ENCODE peak calls at places on chromosome 2, in four cellular contexts. P is GM12865, D is Peyer's patch, R is ascending aorta. K is an unnamed sample.

GRCh38 chr2:2731101-2731850 is 400.2 kb upstream of the MYT1L start:
- DNase-seq in P (no peak), D (no peak), R (no peak), K (no peak)

GRCh38 chr2:43400508-43400907 is 174.1 kb upstream of the ZFP36L2 start:
- DNase-seq in P (no peak), D (no peak), R (no peak), K (no peak)

GRCh38 chr2:43067254-43068052 is 159.0 kb downstream of the ZFP36L2 start:
- DNase-seq in P (no peak), D (no peak), R (peak), K (no peak)

GRCh38 chr2:17878222-17879136 is at the start of gene KCNS3:
- DNase-seq in P (peak), D (peak), R (peak), K (peak)

GRCh38 chr2:172970660-172971059 is 105.0 kb upstream of the MAP3K20 start:
- DNase-seq in P (no peak), D (no peak), R (no peak), K (no peak)

GRCh38 chr2:1653137-1653789 is 91.1 kb downstream of the PXDN start:
- DNase-seq in P (no peak), D (peak), R (peak), K (no peak)

GRCh38 chr2:199914372-199914958 is 3.4 kb downstream of the C2orf69 start:
- DNase-seq in P (no peak), D (no peak), R (no peak), K (no peak)

GRCh38 chr2:11658623-11659475 is 11.1 kb downstream of the NTSR2 start:
- DNase-seq in P (no peak), D (no peak), R (no peak), K (no peak)

GRCh38 chr2:9982248-9982647 is 30.8 kb downstream of the GRHL1 start:
- DNase-seq in P (no peak), D (no peak), R (peak), K (no peak)

GRCh38 chr2:231181848-231182247 is 16.6 kb upstream of the ARMC9 start:
- DNase-seq in P (peak), D (no peak), R (peak), K (peak)

GRCh38 chr2:111664451-111664850 is 219.5 kb downstream of the ANAPC1 start:
- DNase-seq in P (no peak), D (no peak), R (no peak), K (no peak)

GRCh38 chr2:152098033-152098797 is 629 bp downstream of the CACNB4 start:
- DNase-seq in P (peak), D (peak), R (no peak), K (peak)

GRCh38 chr2:3692375-3692774 is 11.0 kb upstream of the DCDC2C start:
- DNase-seq in P (peak), D (no peak), R (no peak), K (no peak)

GRCh38 chr2:158181171-158181570 is 79.5 kb downstream of the UPP2 start:
- DNase-seq in P (no peak), D (no peak), R (no peak), K (no peak)

GRCh38 chr2:20450201-20451108 is 3.6 kb downstream of the RHOB start:
- DNase-seq in P (no peak), D (no peak), R (peak), K (no peak)

GRCh38 chr2:229725716-229726346 is 11.5 kb upstream of the DNER start:
- DNase-seq in P (no peak), D (no peak), R (no peak), K (no peak)

GRCh38 chr2:26914286-26914962 is 56.0 kb upstream of the MAPRE3 start:
- DNase-seq in P (no peak), D (no peak), R (peak), K (no peak)

GRCh38 chr2:120283649-120284048 is 31.0 kb downstream of the RALB start:
- DNase-seq in P (no peak), D (no peak), R (no peak), K (no peak)

GRCh38 chr2:222810044-222810443 is 50.8 kb upstream of the ACSL3 start:
- DNase-seq in P (no peak), D (no peak), R (no peak), K (no peak)

GRCh38 chr2:186879312-186879711 is 30.3 kb upstream of the ZSWIM2 start:
- DNase-seq in P (no peak), D (no peak), R (no peak), K (no peak)

GRCh38 chr2:47269316-47270232 is 114.5 kb upstream of the STPG4 start:
- DNase-seq in P (no peak), D (peak), R (peak), K (no peak)

GRCh38 chr2:68776124-68776523 is 41.5 kb downstream of the ARHGAP25 start:
- DNase-seq in P (peak), D (no peak), R (no peak), K (no peak)

GRCh38 chr2:28329184-28329583 is 63.5 kb upstream of the FOSL2 start:
- DNase-seq in P (no peak), D (no peak), R (no peak), K (no peak)

GRCh38 chr2:208142255-208142924 is 3.6 kb downstream of the CRYGB start:
- DNase-seq in P (no peak), D (no peak), R (no peak), K (no peak)

GRCh38 chr2:206275274-206276160 is 1.1 kb downstream of the ZDBF2 start:
- DNase-seq in P (peak), D (no peak), R (no peak), K (no peak)

GRCh38 chr2:127158614-127159290 is 51.8 kb upstream of the BIN1 start:
- DNase-seq in P (no peak), D (no peak), R (no peak), K (no peak)

GRCh38 chr2:42905341-42906114 is 113.1 kb upstream of the HAAO start:
- DNase-seq in P (no peak), D (no peak), R (peak), K (no peak)

GRCh38 chr2:233079953-233080835 is 20.1 kb downstream of the INPP5D start:
- DNase-seq in P (peak), D (peak), R (peak), K (no peak)

GRCh38 chr2:230244211-230244610 is 18.7 kb downstream of the SP140 start:
- DNase-seq in P (no peak), D (no peak), R (no peak), K (no peak)

GRCh38 chr2:133352719-133353118 is 215.5 kb downstream of the NCKAP5 start:
- DNase-seq in P (no peak), D (no peak), R (no peak), K (no peak)

GRCh38 chr2:106701134-106701994 is 184.6 kb downstream of the ST6GAL2 start:
- DNase-seq in P (no peak), D (no peak), R (no peak), K (no peak)

GRCh38 chr2:109417701-109418335 is 195.9 kb downstream of the SEPTIN10 start:
- DNase-seq in P (no peak), D (no peak), R (no peak), K (no peak)

GRCh38 chr2:241069821-241070281 is 32.2 kb downstream of the MTERF4 start:
- DNase-seq in P (no peak), D (no peak), R (no peak), K (no peak)

GRCh38 chr2:206176886-206177285 is 17.2 kb downstream of the EEF1B2 start:
- DNase-seq in P (no peak), D (no peak), R (no peak), K (no peak)

GRCh38 chr2:233802132-233802815 is 24.1 kb downstream of the MROH2A start:
- DNase-seq in P (no peak), D (peak), R (no peak), K (no peak)

GRCh38 chr2:101963198-101963597 is 28.6 kb upstream of the IL1R2 start:
- DNase-seq in P (no peak), D (no peak), R (peak), K (no peak)

GRCh38 chr2:101960903-101961286 is 30.9 kb upstream of the IL1R2 start:
- DNase-seq in P (no peak), D (no peak), R (no peak), K (no peak)

GRCh38 chr2:101962243-101962809 is 29.4 kb upstream of the IL1R2 start:
- DNase-seq in P (no peak), D (no peak), R (peak), K (no peak)

GRCh38 chr2:101958071-101958470 is 33.7 kb upstream of the IL1R2 start:
- DNase-seq in P (no peak), D (no peak), R (no peak), K (no peak)

GRCh38 chr2:101961287-101962242 is 30.2 kb upstream of the IL1R2 start:
- DNase-seq in P (no peak), D (no peak), R (peak), K (no peak)
- TF ChIP-seq CTCF in P (no peak), D (no peak), R (peak), K (no peak)

GRCh38 chr2:236662231-236663160 is 92.9 kb downstream of the ACKR3 start:
- DNase-seq in P (no peak), D (no peak), R (peak), K (no peak)

GRCh38 chr2:236661762-236662110 is 92.1 kb downstream of the ACKR3 start:
- DNase-seq in P (no peak), D (no peak), R (peak), K (no peak)

GRCh38 chr2:236659758-236660150 is 90.1 kb downstream of the ACKR3 start:
- DNase-seq in P (no peak), D (no peak), R (peak), K (no peak)

GRCh38 chr2:236658974-236659757 is 89.5 kb downstream of the ACKR3 start:
- DNase-seq in P (no peak), D (no peak), R (peak), K (no peak)

GRCh38 chr2:236661064-236661761 is 91.6 kb downstream of the ACKR3 start:
- DNase-seq in P (no peak), D (no peak), R (peak), K (no peak)
- TF ChIP-seq CTCF in P (no peak), D (no peak), R (no peak), K (no peak)

GRCh38 chr2:203909192-203909945 is 27.2 kb upstream of the ICOS start:
- DNase-seq in P (peak), D (no peak), R (no peak), K (no peak)
- TF ChIP-seq CTCF in P (peak), D (peak), R (peak), K (no peak)

GRCh38 chr2:190250421-190250820 is 69.2 kb downstream of the HIBCH start:
- DNase-seq in P (no peak), D (no peak), R (no peak), K (no peak)
- TF ChIP-seq CTCF in P (no peak), D (no peak), R (no peak), K (no peak)

DNA sequence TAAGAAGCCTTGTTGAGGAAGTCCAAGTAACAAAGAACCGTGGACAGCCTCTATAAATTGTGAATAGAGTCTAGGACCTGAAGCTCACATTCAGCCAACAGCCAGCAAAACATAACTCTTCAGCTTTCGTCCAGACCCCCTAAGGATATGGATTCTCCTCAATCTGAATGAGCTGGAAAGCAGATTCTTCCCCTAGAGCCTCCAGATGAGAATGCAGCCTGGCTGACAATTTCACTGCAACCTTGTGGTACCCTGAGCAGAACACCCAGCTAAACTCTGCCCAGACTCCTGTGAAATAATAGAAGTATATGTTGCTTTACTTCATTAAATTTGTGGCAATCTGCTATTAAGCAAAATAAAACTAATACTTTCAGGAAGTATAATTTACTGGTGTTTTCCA is 483.5 kb upstream of the SLC8A1 start:
- DNase-seq in P (no peak), D (no peak), R (no peak), K (no peak)
- TF ChIP-seq CTCF in P (no peak), D (no peak), R (no peak), K (no peak)

GRCh38 chr2:65353927-65354326 is 78.5 kb downstream of the SPRED2 start:
- DNase-seq in P (no peak), D (no peak), R (no peak), K (no peak)

GRCh38 chr2:65354773-65355172 is 77.6 kb downstream of the SPRED2 start:
- DNase-seq in P (no peak), D (no peak), R (no peak), K (no peak)

GRCh38 chr2:65351234-65351947 is 81.0 kb downstream of the SPRED2 start:
- DNase-seq in P (no peak), D (no peak), R (no peak), K (no peak)

GRCh38 chr2:65351948-65352595 is 80.3 kb downstream of the SPRED2 start:
- DNase-seq in P (no peak), D (no peak), R (no peak), K (no peak)

GRCh38 chr2:65353046-65353445 is 79.4 kb downstream of the SPRED2 start:
- DNase-seq in P (no peak), D (no peak), R (no peak), K (no peak)
- TF ChIP-seq CTCF in P (no peak), D (no peak), R (no peak), K (no peak)

DNA sequence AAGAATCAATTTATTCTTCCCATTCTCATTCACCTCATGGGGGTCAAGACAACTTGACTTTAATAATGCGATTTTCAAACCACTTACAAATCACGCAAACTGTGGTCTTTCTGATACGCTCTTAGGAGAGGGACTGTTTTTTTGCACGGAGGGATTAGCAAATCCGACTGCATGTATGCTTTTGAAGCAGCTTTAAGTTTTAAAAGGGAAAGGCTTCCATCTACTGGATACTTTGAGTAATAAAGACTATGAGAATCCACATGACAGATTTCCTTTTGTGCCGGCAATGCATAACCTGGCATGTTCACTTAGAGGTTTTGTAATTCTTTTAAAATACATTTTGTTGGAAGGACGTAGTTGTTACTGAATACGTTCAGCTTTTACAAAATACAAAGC is 322.9 kb upstream of the KCNJ3 start:
- DNase-seq in P (peak), D (no peak), R (no peak), K (no peak)
- TF ChIP-seq CTCF in P (peak), D (peak), R (peak), K (no peak)

DNA sequence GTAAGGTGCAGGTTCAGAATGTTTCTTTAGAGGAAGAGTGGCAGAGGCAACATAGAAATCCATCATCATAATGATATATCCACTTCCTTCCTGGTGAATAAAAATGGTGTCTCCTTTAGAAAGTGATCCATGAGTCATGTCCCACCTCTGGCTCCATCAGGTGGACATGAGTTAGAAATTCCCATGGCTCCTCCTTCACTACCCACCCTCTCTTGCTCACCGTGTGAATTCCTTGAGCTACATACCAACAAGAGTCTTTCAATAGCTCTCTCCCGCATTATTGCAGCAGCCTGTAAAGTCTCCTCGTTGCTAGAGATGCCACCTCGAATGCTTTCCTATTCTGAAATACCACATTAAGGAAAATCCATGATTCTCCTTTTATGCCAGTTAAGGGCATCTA is 317.6 kb downstream of the LNPK start:
- DNase-seq in P (no peak), D (no peak), R (no peak), K (no peak)
- TF ChIP-seq CTCF in P (no peak), D (no peak), R (no peak), K (no peak)

K was measured in activated B cell treated with CpG ODN at 0.5 μM for 24 hours.